ENCODE peak calls at places on chromosomes 1 and 21, in nine cellular contexts. One of them, this sample, is unnamed.

GRCh38 chr21:41953831-41954653 is at the start of gene C2CD2:
- DNase-seq in uterus: peak; percentile 66
- DNase-seq in spleen: peak; percentile 87
- DNase-seq in body of pancreas: peak; percentile 67
- DNase-seq in ovary: peak; percentile 82
- DNase-seq in stomach: peak; percentile 72
- DNase-seq in IMR-90: peak; percentile 73
- DNase-seq in breast epithelium: no peak
- DNase-seq in tibial nerve: no peak
- DNase-seq in this sample: no peak

GRCh38 chr1:112849967-112850641 is 105.9 kb downstream of the SLC16A1 start:
- DNase-seq in uterus: no peak
- DNase-seq in tibial nerve: no peak
- DNase-seq in spleen: no peak
- DNase-seq in stomach: no peak
- DNase-seq in body of pancreas: no peak
- DNase-seq in IMR-90: no peak
- DNase-seq in breast epithelium: no peak
- DNase-seq in ovary: no peak
- DNase-seq in this sample: no peak

GRCh38 chr1:105608713-105609112 is 1447.8 kb upstream of the PRMT6 start:
- DNase-seq in uterus: no peak
- DNase-seq in stomach: no peak
- DNase-seq in tibial nerve: no peak
- DNase-seq in IMR-90: no peak
- DNase-seq in spleen: no peak
- DNase-seq in ovary: no peak
- DNase-seq in body of pancreas: no peak
- DNase-seq in breast epithelium: no peak
- DNase-seq in this sample: no peak

GRCh38 chr1:48803474-48803873 is 26.8 kb upstream of the BEND5 start:
- DNase-seq in ovary: no peak
- DNase-seq in tibial nerve: no peak
- DNase-seq in uterus: no peak
- DNase-seq in breast epithelium: no peak
- DNase-seq in body of pancreas: no peak
- DNase-seq in stomach: no peak
- DNase-seq in spleen: no peak
- DNase-seq in IMR-90: no peak
- DNase-seq in this sample: no peak

GRCh38 chr1:243559575-243560172 is 290.4 kb downstream of the AKT3 start:
- DNase-seq in breast epithelium: no peak
- DNase-seq in IMR-90: peak; percentile 70
- DNase-seq in spleen: no peak
- DNase-seq in stomach: no peak
- DNase-seq in tibial nerve: no peak
- DNase-seq in ovary: no peak
- DNase-seq in uterus: no peak
- DNase-seq in body of pancreas: no peak
- DNase-seq in this sample: no peak

GRCh38 chr1:229430761-229431269 is 3.1 kb downstream of the ACTA1 start:
- DNase-seq in breast epithelium: no peak
- DNase-seq in body of pancreas: peak; percentile 41
- DNase-seq in tibial nerve: peak; percentile 25
- DNase-seq in spleen: no peak
- DNase-seq in ovary: peak; percentile 44
- DNase-seq in stomach: peak; percentile 47
- DNase-seq in uterus: no peak
- DNase-seq in IMR-90: peak; percentile 37
- DNase-seq in this sample: no peak

GRCh38 chr1:203025721-203026665 is at the start of gene PPFIA4:
- DNase-seq in ovary: peak; percentile 89
- DNase-seq in spleen: peak; percentile 95
- DNase-seq in body of pancreas: peak; percentile 89
- DNase-seq in breast epithelium: peak; percentile 89
- DNase-seq in uterus: peak; percentile 73
- DNase-seq in tibial nerve: peak; percentile 58
- DNase-seq in stomach: peak; percentile 89
- DNase-seq in IMR-90: peak; percentile 75
- DNase-seq in this sample: peak; percentile 88

GRCh38 chr1:245156736-245157505 is 2.1 kb downstream of the KIF26B start:
- DNase-seq in uterus: no peak
- DNase-seq in stomach: peak; percentile 51
- DNase-seq in breast epithelium: no peak
- DNase-seq in body of pancreas: no peak
- DNase-seq in IMR-90: peak; percentile 12
- DNase-seq in tibial nerve: no peak
- DNase-seq in ovary: no peak
- DNase-seq in spleen: no peak
- DNase-seq in this sample: no peak

GRCh38 chr1:213277036-213277435 is 226.0 kb downstream of the RPS6KC1 start:
- DNase-seq in breast epithelium: no peak
- DNase-seq in body of pancreas: no peak
- DNase-seq in spleen: no peak
- DNase-seq in uterus: no peak
- DNase-seq in IMR-90: no peak
- DNase-seq in ovary: no peak
- DNase-seq in stomach: no peak
- DNase-seq in tibial nerve: no peak
- DNase-seq in this sample: no peak

GRCh38 chr1:52365091-52365745 is 787 bp downstream of the CC2D1B start:
- DNase-seq in stomach: peak; percentile 47
- DNase-seq in body of pancreas: peak; percentile 51
- DNase-seq in IMR-90: peak; percentile 69
- DNase-seq in spleen: peak; percentile 83
- DNase-seq in uterus: peak; percentile 51
- DNase-seq in breast epithelium: no peak
- DNase-seq in ovary: peak; percentile 50
- DNase-seq in tibial nerve: peak; percentile 44
- DNase-seq in this sample: no peak

GRCh38 chr1:87404306-87404705 is 75.6 kb downstream of the LMO4 start:
- DNase-seq in IMR-90: no peak
- DNase-seq in body of pancreas: no peak
- DNase-seq in spleen: no peak
- DNase-seq in ovary: no peak
- DNase-seq in uterus: no peak
- DNase-seq in stomach: no peak
- DNase-seq in tibial nerve: no peak
- DNase-seq in breast epithelium: no peak
- DNase-seq in this sample: no peak

GRCh38 chr1:16443975-16444745 is 3.6 kb downstream of the NECAP2 start:
- DNase-seq in body of pancreas: no peak
- DNase-seq in uterus: no peak
- DNase-seq in tibial nerve: peak; percentile 12
- DNase-seq in breast epithelium: no peak
- DNase-seq in stomach: no peak
- DNase-seq in ovary: no peak
- DNase-seq in IMR-90: no peak
- DNase-seq in spleen: peak; percentile 62
- DNase-seq in this sample: no peak

GRCh38 chr1:14970115-14970798 is 183.3 kb upstream of the TMEM51 start:
- DNase-seq in uterus: peak; percentile 61
- DNase-seq in stomach: peak; percentile 51
- DNase-seq in spleen: no peak
- DNase-seq in body of pancreas: peak; percentile 29
- DNase-seq in tibial nerve: peak; percentile 27
- DNase-seq in ovary: peak; percentile 70
- DNase-seq in IMR-90: peak; percentile 87
- DNase-seq in breast epithelium: no peak
- DNase-seq in this sample: peak; percentile 93

GRCh38 chr21:44441581-44442265 is 13.6 kb upstream of the LRRC3 start:
- DNase-seq in spleen: peak; percentile 54
- DNase-seq in tibial nerve: no peak
- DNase-seq in breast epithelium: no peak
- DNase-seq in IMR-90: no peak
- DNase-seq in body of pancreas: no peak
- DNase-seq in uterus: no peak
- DNase-seq in ovary: peak; percentile 6
- DNase-seq in stomach: no peak
- DNase-seq in this sample: peak; percentile 47

GRCh38 chr1:109151146-109151545 is 37.2 kb downstream of the ELAPOR1 start:
- DNase-seq in uterus: no peak
- DNase-seq in stomach: peak; percentile 67
- DNase-seq in ovary: no peak
- DNase-seq in body of pancreas: peak; percentile 69
- DNase-seq in breast epithelium: no peak
- DNase-seq in spleen: no peak
- DNase-seq in tibial nerve: no peak
- DNase-seq in IMR-90: peak; percentile 74
- DNase-seq in this sample: no peak

GRCh38 chr1:225928186-225929175 is 4.4 kb upstream of the PYCR2 start:
- DNase-seq in IMR-90: no peak
- DNase-seq in tibial nerve: no peak
- DNase-seq in ovary: no peak
- DNase-seq in breast epithelium: no peak
- DNase-seq in uterus: no peak
- DNase-seq in stomach: no peak
- DNase-seq in spleen: peak; percentile 66
- DNase-seq in body of pancreas: no peak
- DNase-seq in this sample: no peak
- TF ChIP-seq POLR2A in IMR-90: no peak
- TF ChIP-seq POLR2A in tibial nerve: no peak
- TF ChIP-seq POLR2A in ovary: no peak
- TF ChIP-seq POLR2A in breast epithelium: no peak
- TF ChIP-seq POLR2A in uterus: no peak
- TF ChIP-seq POLR2A in stomach: no peak
- TF ChIP-seq POLR2A in spleen: no peak
- TF ChIP-seq POLR2A in body of pancreas: no peak
- TF ChIP-seq POLR2A in this sample: no peak

DNA sequence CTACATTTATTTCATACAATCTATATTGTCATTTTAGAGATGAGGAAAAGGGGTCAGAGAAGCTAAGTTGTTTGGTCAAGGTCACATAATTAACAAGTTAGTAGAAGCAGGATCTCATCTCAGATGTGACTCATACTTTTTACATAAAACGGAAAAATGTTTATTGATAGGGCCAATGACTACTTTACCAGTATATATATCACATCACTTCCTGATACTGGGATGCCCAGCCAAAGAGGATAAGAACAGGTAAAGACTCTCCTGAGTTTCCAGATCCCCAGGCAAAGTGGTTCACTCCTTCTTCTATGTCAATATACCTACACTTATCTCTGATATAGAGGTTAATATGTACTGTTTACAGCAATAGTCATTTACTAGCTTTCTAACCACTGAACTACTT is 21.0 kb downstream of the YIPF1 start:
- DNase-seq in ovary: no peak
- DNase-seq in uterus: no peak
- DNase-seq in spleen: no peak
- DNase-seq in body of pancreas: no peak
- DNase-seq in IMR-90: peak; percentile 31
- DNase-seq in stomach: no peak
- DNase-seq in breast epithelium: no peak
- DNase-seq in tibial nerve: no peak
- DNase-seq in this sample: no peak
- H3K36me3 ChIP-seq in ovary: no peaks in the 10 kb centered on the region
- H3K36me3 ChIP-seq in uterus: no peaks in the 10 kb centered on the region
- H3K36me3 ChIP-seq in spleen: no peaks in the 10 kb centered on the region
- H3K36me3 ChIP-seq in body of pancreas: peaks cover 12% of the 10 kb centered on the region
- H3K36me3 ChIP-seq in IMR-90: peaks cover 17% of the 10 kb centered on the region
- H3K36me3 ChIP-seq in stomach: peaks cover 92% of the 10 kb centered on the region
- H3K36me3 ChIP-seq in breast epithelium: peaks cover 5% of the 10 kb centered on the region
- H3K36me3 ChIP-seq in tibial nerve: no peaks in the 10 kb centered on the region
- H3K36me3 ChIP-seq in this sample: peaks cover 69% of the 10 kb centered on the region

DNA sequence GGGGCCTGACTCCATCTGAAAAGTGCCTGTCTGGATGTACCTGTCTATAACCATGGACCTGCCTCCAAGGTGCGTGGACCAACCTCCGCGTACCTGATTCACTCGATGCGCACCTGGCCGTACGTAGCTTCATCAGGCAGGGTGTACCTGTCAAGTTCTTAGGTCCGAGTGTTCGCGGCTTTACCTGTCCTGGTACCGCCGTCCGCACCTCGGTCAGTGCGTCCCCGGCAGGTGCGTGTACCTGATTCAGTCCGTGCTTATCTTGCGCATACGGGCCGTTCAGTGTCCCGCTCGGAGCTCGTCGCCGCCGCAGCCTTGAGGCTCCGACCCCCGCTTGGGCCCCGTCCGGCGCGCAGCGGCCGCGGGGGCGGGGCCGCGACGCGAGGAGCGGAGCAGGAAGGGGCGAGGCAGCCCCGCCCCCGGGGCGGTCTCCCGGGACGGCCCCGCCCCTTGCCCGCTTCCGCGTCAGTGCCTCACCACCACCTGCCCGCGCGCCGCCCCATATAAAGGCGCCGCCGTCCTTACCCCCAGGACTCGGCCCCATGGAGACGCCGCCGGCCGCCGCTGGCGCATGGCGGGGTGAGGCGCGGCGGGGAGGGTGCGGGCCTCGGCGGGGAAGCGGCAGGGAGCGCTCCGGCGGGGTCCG is at the start of gene ZC3H12A:
- DNase-seq in tibial nerve: peak; percentile 84
- DNase-seq in stomach: peak; percentile 96
- DNase-seq in IMR-90: peak; percentile 86
- DNase-seq in spleen: peak; percentile 98
- DNase-seq in body of pancreas: peak; percentile 95
- DNase-seq in uterus: peak; percentile 86
- DNase-seq in ovary: peak; percentile 91
- DNase-seq in breast epithelium: peak; percentile 93
- DNase-seq in this sample: peak; percentile 95
- TF ChIP-seq POLR2A in tibial nerve: peak; percentile 95
- TF ChIP-seq POLR2A in stomach: no peak
- TF ChIP-seq POLR2A in IMR-90: peak; percentile 99
- TF ChIP-seq POLR2A in spleen: peak; percentile 98
- TF ChIP-seq POLR2A in body of pancreas: peak; percentile 96
- TF ChIP-seq POLR2A in uterus: peak; percentile 98
- TF ChIP-seq POLR2A in ovary: peak; percentile 95
- TF ChIP-seq POLR2A in breast epithelium: no peak
- TF ChIP-seq POLR2A in this sample: peak; percentile 99

GRCh38 chr1:114111731-114112661 is 41.7 kb downstream of the SYT6 start:
- DNase-seq in breast epithelium: no peak
- DNase-seq in stomach: no peak
- DNase-seq in uterus: no peak
- DNase-seq in spleen: no peak
- DNase-seq in ovary: no peak
- DNase-seq in tibial nerve: no peak
- DNase-seq in body of pancreas: no peak
- DNase-seq in IMR-90: no peak
- DNase-seq in this sample: no peak

GRCh38 chr1:114105401-114105979 is 48.2 kb downstream of the SYT6 start:
- DNase-seq in IMR-90: no peak
- DNase-seq in spleen: no peak
- DNase-seq in body of pancreas: no peak
- DNase-seq in stomach: no peak
- DNase-seq in tibial nerve: no peak
- DNase-seq in breast epithelium: no peak
- DNase-seq in ovary: no peak
- DNase-seq in uterus: no peak
- DNase-seq in this sample: peak; percentile 30

GRCh38 chr1:114110011-114110410 is 43.7 kb downstream of the SYT6 start:
- DNase-seq in body of pancreas: no peak
- DNase-seq in IMR-90: no peak
- DNase-seq in spleen: no peak
- DNase-seq in breast epithelium: no peak
- DNase-seq in ovary: no peak
- DNase-seq in stomach: no peak
- DNase-seq in tibial nerve: no peak
- DNase-seq in uterus: no peak
- DNase-seq in this sample: no peak

GRCh38 chr1:114107474-114108175 is 46.0 kb downstream of the SYT6 start:
- DNase-seq in ovary: no peak
- DNase-seq in body of pancreas: no peak
- DNase-seq in tibial nerve: no peak
- DNase-seq in breast epithelium: no peak
- DNase-seq in spleen: no peak
- DNase-seq in uterus: no peak
- DNase-seq in stomach: no peak
- DNase-seq in IMR-90: no peak
- DNase-seq in this sample: peak; percentile 4

GRCh38 chr1:114108741-114109255 is 44.9 kb downstream of the SYT6 start:
- DNase-seq in uterus: no peak
- DNase-seq in tibial nerve: no peak
- DNase-seq in stomach: no peak
- DNase-seq in spleen: no peak
- DNase-seq in ovary: no peak
- DNase-seq in breast epithelium: no peak
- DNase-seq in IMR-90: no peak
- DNase-seq in body of pancreas: no peak
- DNase-seq in this sample: no peak
- H3K36me3 ChIP-seq in uterus: no peaks in the 10 kb centered on the region
- H3K36me3 ChIP-seq in tibial nerve: no peaks in the 10 kb centered on the region
- H3K36me3 ChIP-seq in stomach: no peaks in the 10 kb centered on the region
- H3K36me3 ChIP-seq in spleen: no peaks in the 10 kb centered on the region
- H3K36me3 ChIP-seq in ovary: no peaks in the 10 kb centered on the region
- H3K36me3 ChIP-seq in breast epithelium: no peaks in the 10 kb centered on the region
- H3K36me3 ChIP-seq in IMR-90: no peaks in the 10 kb centered on the region
- H3K36me3 ChIP-seq in body of pancreas: no peaks in the 10 kb centered on the region
- H3K36me3 ChIP-seq in this sample: no peaks in the 10 kb centered on the region

This sample was measured in suprapubic skin.